ENCODE peak calls at places on chromosome 4, in five cellular contexts. W is NCI-H1105 treated with DMSO at 0.1 percent for 48 hours, L is neuronal stem cell, Y is substantia nigra, D is anterior cingulate cortex. Z is an unnamed sample.

GRCh38 chr4:145843651-145844050 is 95.0 kb downstream of the ZNF827 start:
- DNase-seq in W (no peak), L (no peak), Y (no peak), D (no peak), Z (no peak)

GRCh38 chr4:159197885-159198269 is 95.0 kb downstream of the RAPGEF2 start:
- DNase-seq in W (no peak), L (no peak), Y (no peak), D (no peak), Z (no peak)

GRCh38 chr4:2364654-2365053 is 53.8 kb downstream of the ZFYVE28 start:
- DNase-seq in W (no peak), L (no peak), Y (no peak), D (no peak), Z (no peak)

GRCh38 chr4:72136429-72136828 is 104.6 kb downstream of the NPFFR2 start:
- DNase-seq in W (no peak), L (peak), Y (no peak), D (no peak), Z (no peak)

GRCh38 chr4:90970021-90970420 is 842.8 kb downstream of the CCSER1 start:
- DNase-seq in W (no peak), L (no peak), Y (no peak), D (no peak), Z (no peak)

GRCh38 chr4:108931926-108932325 is 169.1 kb upstream of the ETNPPL start:
- DNase-seq in W (no peak), L (no peak), Y (no peak), D (no peak), Z (no peak)

GRCh38 chr4:118776166-118776954 is 59.6 kb downstream of the SEC24D start:
- DNase-seq in W (no peak), L (no peak), Y (no peak), D (no peak), Z (no peak)

GRCh38 chr4:48431401-48431800 is 51.7 kb upstream of the SLC10A4 start:
- DNase-seq in W (no peak), L (no peak), Y (no peak), D (no peak), Z (no peak)

GRCh38 chr4:160318567-160319220 is 1215.8 kb downstream of the RAPGEF2 start:
- DNase-seq in W (no peak), L (no peak), Y (no peak), D (no peak), Z (no peak)

GRCh38 chr4:73776363-73776762 is 36.0 kb downstream of the CXCL8 start:
- DNase-seq in W (no peak), L (no peak), Y (no peak), D (no peak), Z (no peak)

GRCh38 chr4:46211406-46211805 is 87.6 kb upstream of the GABRG1 start:
- DNase-seq in W (no peak), L (no peak), Y (no peak), D (no peak), Z (no peak)

GRCh38 chr4:86451560-86452322 is 91.9 kb upstream of the MAPK10 start:
- DNase-seq in W (peak), L (no peak), Y (no peak), D (no peak), Z (no peak)

GRCh38 chr4:67931256-67931655 is 32.0 kb downstream of the TMPRSS11A start:
- DNase-seq in W (no peak), L (no peak), Y (no peak), D (no peak), Z (no peak)

GRCh38 chr4:1399508-1400190 is 6.6 kb downstream of the NKX1-1 start:
- DNase-seq in W (no peak), L (no peak), Y (no peak), D (no peak), Z (no peak)

GRCh38 chr4:33696066-33696465 is 2548.2 kb downstream of the ARAP2 start:
- DNase-seq in W (no peak), L (no peak), Y (no peak), D (no peak), Z (no peak)

GRCh38 chr4:176425035-176425434 is 105.3 kb downstream of the SPCS3 start:
- DNase-seq in W (no peak), L (no peak), Y (no peak), D (no peak), Z (no peak)

GRCh38 chr4:167868163-167868562 is 224.2 kb upstream of the ANXA10 start:
- DNase-seq in W (no peak), L (no peak), Y (no peak), D (no peak), Z (no peak)

GRCh38 chr4:186604124-186604627 is 48.8 kb upstream of the MTNR1A start:
- DNase-seq in W (no peak), L (no peak), Y (no peak), D (no peak), Z (no peak)

GRCh38 chr4:108336076-108336475 is 167.3 kb upstream of the LEF1 start:
- DNase-seq in W (no peak), L (no peak), Y (no peak), D (no peak), Z (no peak)

GRCh38 chr4:37549003-37549402 is 137.2 kb downstream of the RELL1 start:
- DNase-seq in W (peak), L (no peak), Y (no peak), D (no peak), Z (no peak)

GRCh38 chr4:125314676-125315570 is at the start of gene FAT4:
- DNase-seq in W (peak), L (peak), Y (peak), D (peak), Z (peak)

GRCh38 chr4:13783800-13784411 is 156.4 kb upstream of the BOD1L1 start:
- DNase-seq in W (no peak), L (no peak), Y (peak), D (peak), Z (no peak)

GRCh38 chr4:37719021-37719420 is 32.8 kb upstream of the RELL1 start:
- DNase-seq in W (no peak), L (no peak), Y (no peak), D (no peak), Z (no peak)

GRCh38 chr4:6662591-6662990 is 22.1 kb downstream of the MRFAP1 start:
- DNase-seq in W (no peak), L (no peak), Y (no peak), D (no peak), Z (no peak)

GRCh38 chr4:30718889-30719252 is 1.3 kb upstream of the PCDH7 start:
- DNase-seq in W (peak), L (peak), Y (no peak), D (peak), Z (no peak)

GRCh38 chr4:25129926-25130325 is 30.3 kb downstream of the SEPSECS start:
- DNase-seq in W (no peak), L (no peak), Y (no peak), D (no peak), Z (no peak)

GRCh38 chr4:102869569-102870227 is 906 bp downstream of the CISD2 start:
- DNase-seq in W (no peak), L (no peak), Y (no peak), D (no peak), Z (peak)

GRCh38 chr4:105474110-105474518 is 252 bp upstream of the PPA2 start:
- DNase-seq in W (no peak), L (no peak), Y (no peak), D (no peak), Z (no peak)